ENCODE peak calls at places on chromosomes 7 and 10, in five cellular contexts. G is K562, H is endothelial cell of umbilical vein, E is HepG2, P is GM23338. O is an unnamed sample.
A peak's percentile ranks its signal among the peaks of the same experiment; 100 is the strongest.

GRCh38 chr10:67834375-67834774 is 3.6 kb downstream of the DNAJC12 start:
- DNase-seq in G (no peak), H (no peak), E (no peak), P (no peak), O (no peak)

GRCh38 chr7:20194586-20194985 is 22.6 kb downstream of the MACC1 start:
- DNase-seq in G (no peak), H (no peak), E (no peak), P (no peak), O (no peak)

GRCh38 chr7:151210087-151210854 is at the start of gene H2BK1:
- DNase-seq in G (no peak), H (no peak), E (no peak), P (peak; percentile 63), O (no peak)

GRCh38 chr10:93073539-93074136 is at the start of gene CYP26A1:
- DNase-seq in G (peak; percentile 50), H (no peak), E (no peak), P (peak; percentile 92), O (no peak)

GRCh38 chr10:99682752-99683151 is 23.4 kb downstream of the ENTPD7 start:
- DNase-seq in G (peak; percentile 12), H (no peak), E (no peak), P (peak; percentile 43), O (no peak)

GRCh38 chr10:31456463-31456862 is 137.4 kb downstream of the ZEB1 start:
- DNase-seq in G (no peak), H (no peak), E (no peak), P (no peak), O (no peak)

GRCh38 chr10:117342638-117343037 is 32.6 kb downstream of the PDZD8 start:
- DNase-seq in G (no peak), H (no peak), E (no peak), P (no peak), O (no peak)

GRCh38 chr10:86366033-86366901 is at the start of gene GRID1:
- DNase-seq in G (peak; percentile 57), H (no peak), E (no peak), P (peak; percentile 69), O (no peak)

GRCh38 chr10:86288695-86289576 is 77.7 kb downstream of the GRID1 start:
- DNase-seq in G (no peak), H (no peak), E (no peak), P (no peak), O (no peak)

GRCh38 chr7:10022957-10023356 is 950.7 kb upstream of the PHF14 start:
- DNase-seq in G (no peak), H (peak; percentile 59), E (no peak), P (peak; percentile 72), O (no peak)

GRCh38 chr7:50364645-50365044 is 60.1 kb downstream of the IKZF1 start:
- DNase-seq in G (no peak), H (no peak), E (no peak), P (no peak), O (no peak)

GRCh38 chr10:126199221-126199998 is 188.9 kb downstream of the ADAM12 start:
- DNase-seq in G (peak; percentile 15), H (no peak), E (no peak), P (no peak), O (no peak)

GRCh38 chr10:73413108-73413527 is 740 bp downstream of the ANXA7 start:
- DNase-seq in G (peak; percentile 66), H (no peak), E (peak; percentile 81), P (peak; percentile 40), O (no peak)

GRCh38 chr7:51160990-51161615 is 155.5 kb downstream of the COBL start:
- DNase-seq in G (peak; percentile 68), H (peak; percentile 69), E (peak; percentile 42), P (peak; percentile 82), O (peak; percentile 6)

GRCh38 chr7:50331564-50332208 is 27.2 kb downstream of the IKZF1 start:
- DNase-seq in G (no peak), H (no peak), E (no peak), P (no peak), O (no peak)

GRCh38 chr10:114779803-114780609 is 41.6 kb upstream of the FHIP2A start:
- DNase-seq in G (no peak), H (peak; percentile 97), E (peak; percentile 3), P (no peak), O (peak; percentile 28)

GRCh38 chr10:51244739-51245138 is 170.5 kb downstream of the PRKG1 start:
- DNase-seq in G (no peak), H (peak; percentile 94), E (no peak), P (peak; percentile 76), O (no peak)

GRCh38 chr7:95141755-95142154 is 182.6 kb downstream of the PON1 start:
- DNase-seq in G (no peak), H (no peak), E (no peak), P (no peak), O (no peak)

GRCh38 chr10:86294346-86295265 is 72.0 kb downstream of the GRID1 start:
- DNase-seq in G (no peak), H (no peak), E (no peak), P (no peak), O (no peak)

GRCh38 chr10:79327090-79327457 is 20.2 kb upstream of the PPIF start:
- DNase-seq in G (no peak), H (no peak), E (no peak), P (no peak), O (no peak)

GRCh38 chr10:30750971-30751677 is 121.6 kb upstream of the LYZL2 start:
- DNase-seq in G (no peak), H (peak; percentile 77), E (no peak), P (no peak), O (no peak)

GRCh38 chr10:80204801-80205477 is 398 bp downstream of the ANXA11 start:
- DNase-seq in G (peak; percentile 84), H (peak; percentile 21), E (no peak), P (peak; percentile 60), O (no peak)

GRCh38 chr7:29920491-29920890 is 69.1 kb downstream of the SCRN1 start:
- DNase-seq in G (no peak), H (no peak), E (no peak), P (no peak), O (no peak)

GRCh38 chr7:131225619-131226101 is 102.0 kb upstream of the MKLN1 start:
- DNase-seq in G (no peak), H (peak; percentile 20), E (peak; percentile 27), P (no peak), O (no peak)

GRCh38 chr10:4770766-4771553 is 55.0 kb upstream of the AKR1E2 start:
- DNase-seq in G (no peak), H (peak; percentile 97), E (peak; percentile 47), P (peak; percentile 13), O (no peak)
- TF ChIP-seq POLR2AphosphoS5 in G (no peak), H (peak; percentile 75), E (no peak), P (no peak), O (no peak)

GRCh38 chr7:12103948-12104347 is 107.1 kb upstream of the TMEM106B start:
- DNase-seq in G (no peak), H (no peak), E (no peak), P (no peak), O (no peak)

GRCh38 chr7:12102527-12102926 is 108.6 kb upstream of the TMEM106B start:
- DNase-seq in G (no peak), H (no peak), E (no peak), P (no peak), O (no peak)

GRCh38 chr7:12107841-12108249 is 103.2 kb upstream of the TMEM106B start:
- DNase-seq in G (no peak), H (no peak), E (peak; percentile 37), P (no peak), O (no peak)

DNA sequence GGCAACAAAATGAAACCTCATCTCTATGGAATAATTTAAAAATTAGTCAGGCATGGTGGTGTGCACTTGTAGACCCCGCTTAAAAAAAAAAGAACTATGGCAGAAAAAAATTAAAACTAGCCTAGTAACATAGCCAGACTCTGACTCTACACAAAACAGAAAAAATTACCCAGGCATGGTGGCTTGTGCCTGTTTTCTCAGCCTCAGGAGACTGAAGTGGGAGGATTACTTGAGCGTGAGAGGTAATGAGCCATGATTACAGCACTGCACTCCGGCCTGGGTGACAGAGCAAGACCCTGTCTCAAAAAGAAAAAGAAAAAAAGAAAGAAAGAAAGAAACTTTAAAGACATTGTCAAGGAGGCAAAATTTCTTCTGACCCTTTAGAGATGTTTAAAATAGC is 109.0 kb upstream of the TMEM106B start:
- DNase-seq in G (no peak), H (no peak), E (no peak), P (no peak), O (no peak)
- H3K4me3 ChIP-seq in G (no peak overlapping the region), H (no peak overlapping the region), E (no peak overlapping the region), P (no peak overlapping the region), O (no peak overlapping the region)

GRCh38 chr10:101041252-101041761 is 10.3 kb downstream of the SFXN3 start:
- DNase-seq in G (peak; percentile 66), H (peak; percentile 83), E (peak; percentile 81), P (peak; percentile 90), O (no peak)

GRCh38 chr10:101043356-101043707 is 12.3 kb downstream of the SFXN3 start:
- DNase-seq in G (no peak), H (no peak), E (no peak), P (no peak), O (no peak)

GRCh38 chr10:101044117-101044516 is 13.1 kb downstream of the SFXN3 start:
- DNase-seq in G (no peak), H (no peak), E (peak; percentile 37), P (no peak), O (no peak)

GRCh38 chr10:101042118-101042517 is 11.1 kb downstream of the SFXN3 start:
- DNase-seq in G (no peak), H (no peak), E (no peak), P (no peak), O (no peak)

DNA sequence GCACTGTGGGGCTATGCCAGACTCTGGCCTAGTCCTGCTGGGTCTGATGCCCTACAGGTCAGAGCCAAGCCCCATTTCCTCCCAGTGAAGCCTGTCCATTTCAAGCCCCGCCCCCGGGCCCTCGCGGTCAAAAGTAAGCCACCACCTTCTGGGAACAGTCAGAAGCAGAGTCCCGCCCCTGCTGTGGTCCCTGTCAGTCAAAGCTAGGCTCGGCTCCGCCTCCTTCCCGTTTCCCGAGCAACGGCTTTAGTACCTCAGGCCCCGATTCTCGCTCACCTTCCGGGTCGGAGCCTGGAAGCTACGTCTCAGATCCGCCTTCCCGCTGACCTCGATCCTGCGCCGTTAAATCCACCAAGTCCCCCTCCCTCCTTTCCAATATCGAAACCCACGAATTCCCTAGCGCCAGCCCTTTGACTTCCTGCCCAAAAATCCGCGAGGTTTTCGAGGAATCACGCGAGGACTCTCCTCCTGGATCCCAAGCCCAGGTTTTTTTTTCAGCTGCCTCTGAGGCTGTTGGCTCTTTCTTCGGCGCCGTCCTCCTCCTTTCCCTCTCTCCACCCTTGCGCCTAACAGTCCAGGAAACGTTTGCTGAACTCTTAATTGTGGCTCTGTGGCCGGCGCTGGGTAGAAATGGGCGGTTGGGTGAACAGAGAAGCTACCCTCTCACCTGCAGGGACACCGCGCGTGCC is 11.8 kb downstream of the SFXN3 start:
- DNase-seq in G (peak; percentile 89), H (peak; percentile 97), E (peak; percentile 94), P (peak; percentile 99), O (no peak)
- TF ChIP-seq EZH2 in G (no peak), H (no peak), E (no peak), P (peak; percentile 71), O (no peak)

GRCh38 chr10:120429395-120429794 is 27.6 kb upstream of the PLPP4 start:
- DNase-seq in G (no peak), H (no peak), E (no peak), P (no peak), O (no peak)

GRCh38 chr10:120431356-120431755 is 25.7 kb upstream of the PLPP4 start:
- DNase-seq in G (no peak), H (no peak), E (no peak), P (no peak), O (no peak)

GRCh38 chr10:120432209-120432608 is 24.8 kb upstream of the PLPP4 start:
- DNase-seq in G (no peak), H (peak; percentile 28), E (no peak), P (no peak), O (no peak)

GRCh38 chr10:120426306-120426705 is 30.7 kb upstream of the PLPP4 start:
- DNase-seq in G (no peak), H (peak; percentile 62), E (no peak), P (no peak), O (no peak)

GRCh38 chr10:120428754-120429153 is 28.3 kb upstream of the PLPP4 start:
- DNase-seq in G (no peak), H (no peak), E (no peak), P (no peak), O (no peak)
- TF ChIP-seq POLR2AphosphoS5 in G (no peak), H (no peak), E (no peak), P (no peak), O (no peak)

O was measured in SK-N-MC.